ENCODE peak calls at places on chromosomes 2 and 18, in nine cellular contexts. One of them, this sample, is unnamed.

GRCh38 chr2:33529771-33530481 is 53.5 kb downstream of the RASGRP3 start:
- DNase-seq in B cell: peak; percentile 14
- DNase-seq in progenitor cell of endocrine pancreas: no peak
- DNase-seq in spleen: no peak
- DNase-seq in dorsolateral prefrontal cortex: no peak
- DNase-seq in cardiac muscle cell: peak; percentile 76
- DNase-seq in kidney: no peak
- DNase-seq in keratinocyte: peak; percentile 30
- DNase-seq in WTC11: no peak
- DNase-seq in this sample: peak; percentile 16

GRCh38 chr2:155944209-155944608 is 388.3 kb downstream of the NR4A2 start:
- DNase-seq in B cell: no peak
- DNase-seq in progenitor cell of endocrine pancreas: no peak
- DNase-seq in spleen: no peak
- DNase-seq in dorsolateral prefrontal cortex: no peak
- DNase-seq in cardiac muscle cell: no peak
- DNase-seq in kidney: no peak
- DNase-seq in keratinocyte: no peak
- DNase-seq in WTC11: no peak
- DNase-seq in this sample: no peak

GRCh38 chr2:48345176-48345575 is 184.8 kb upstream of the STON1 start:
- DNase-seq in B cell: no peak
- DNase-seq in progenitor cell of endocrine pancreas: no peak
- DNase-seq in spleen: no peak
- DNase-seq in dorsolateral prefrontal cortex: no peak
- DNase-seq in cardiac muscle cell: peak; percentile 40
- DNase-seq in kidney: no peak
- DNase-seq in keratinocyte: no peak
- DNase-seq in WTC11: no peak
- DNase-seq in this sample: no peak

GRCh38 chr18:45910405-45911023 is 56.6 kb downstream of the EPG5 start:
- DNase-seq in B cell: peak; percentile 57
- DNase-seq in progenitor cell of endocrine pancreas: peak; percentile 42
- DNase-seq in spleen: peak; percentile 87
- DNase-seq in dorsolateral prefrontal cortex: peak; percentile 26
- DNase-seq in cardiac muscle cell: peak; percentile 57
- DNase-seq in kidney: no peak
- DNase-seq in keratinocyte: no peak
- DNase-seq in WTC11: peak; percentile 80
- DNase-seq in this sample: peak; percentile 59

GRCh38 chr2:127733816-127734537 is 32.7 kb downstream of the SFT2D3 start:
- DNase-seq in B cell: no peak
- DNase-seq in progenitor cell of endocrine pancreas: no peak
- DNase-seq in spleen: no peak
- DNase-seq in dorsolateral prefrontal cortex: no peak
- DNase-seq in cardiac muscle cell: peak; percentile 28
- DNase-seq in kidney: no peak
- DNase-seq in keratinocyte: no peak
- DNase-seq in WTC11: no peak
- DNase-seq in this sample: no peak

GRCh38 chr2:207046642-207047213 is 107.4 kb downstream of the CPO start:
- DNase-seq in B cell: peak; percentile 43
- DNase-seq in progenitor cell of endocrine pancreas: no peak
- DNase-seq in spleen: no peak
- DNase-seq in dorsolateral prefrontal cortex: no peak
- DNase-seq in cardiac muscle cell: peak; percentile 72
- DNase-seq in kidney: no peak
- DNase-seq in keratinocyte: no peak
- DNase-seq in WTC11: no peak
- DNase-seq in this sample: no peak

GRCh38 chr2:174153757-174154680 is 94.3 kb downstream of the OLA1 start:
- DNase-seq in B cell: no peak
- DNase-seq in progenitor cell of endocrine pancreas: no peak
- DNase-seq in spleen: no peak
- DNase-seq in dorsolateral prefrontal cortex: no peak
- DNase-seq in cardiac muscle cell: peak; percentile 75
- DNase-seq in kidney: no peak
- DNase-seq in keratinocyte: no peak
- DNase-seq in WTC11: no peak
- DNase-seq in this sample: no peak

GRCh38 chr2:186129767-186130581 is 356.1 kb upstream of the ZC3H15 start:
- DNase-seq in B cell: no peak
- DNase-seq in progenitor cell of endocrine pancreas: no peak
- DNase-seq in spleen: no peak
- DNase-seq in dorsolateral prefrontal cortex: no peak
- DNase-seq in cardiac muscle cell: peak; percentile 5
- DNase-seq in kidney: no peak
- DNase-seq in keratinocyte: no peak
- DNase-seq in WTC11: no peak
- DNase-seq in this sample: no peak

GRCh38 chr2:240250985-240251847 is 110.8 kb upstream of the OTOS start:
- DNase-seq in B cell: no peak
- DNase-seq in progenitor cell of endocrine pancreas: peak; percentile 9
- DNase-seq in spleen: peak; percentile 84
- DNase-seq in dorsolateral prefrontal cortex: peak; percentile 92
- DNase-seq in cardiac muscle cell: peak; percentile 96
- DNase-seq in kidney: peak; percentile 99
- DNase-seq in keratinocyte: no peak
- DNase-seq in WTC11: no peak
- DNase-seq in this sample: no peak

GRCh38 chr18:70422061-70422965 is 133.5 kb downstream of the SOCS6 start:
- DNase-seq in B cell: no peak
- DNase-seq in progenitor cell of endocrine pancreas: no peak
- DNase-seq in spleen: no peak
- DNase-seq in dorsolateral prefrontal cortex: no peak
- DNase-seq in cardiac muscle cell: peak; percentile 93
- DNase-seq in kidney: peak; percentile 90
- DNase-seq in keratinocyte: peak; percentile 64
- DNase-seq in WTC11: no peak
- DNase-seq in this sample: no peak

GRCh38 chr2:34110392-34110791 is 511.3 kb upstream of the FAM98A start:
- DNase-seq in B cell: no peak
- DNase-seq in progenitor cell of endocrine pancreas: no peak
- DNase-seq in spleen: no peak
- DNase-seq in dorsolateral prefrontal cortex: no peak
- DNase-seq in cardiac muscle cell: no peak
- DNase-seq in kidney: no peak
- DNase-seq in keratinocyte: no peak
- DNase-seq in WTC11: no peak
- DNase-seq in this sample: no peak

GRCh38 chr18:37845498-37845897 is 279.9 kb upstream of the CELF4 start:
- DNase-seq in B cell: no peak
- DNase-seq in progenitor cell of endocrine pancreas: no peak
- DNase-seq in spleen: no peak
- DNase-seq in dorsolateral prefrontal cortex: no peak
- DNase-seq in cardiac muscle cell: no peak
- DNase-seq in kidney: no peak
- DNase-seq in keratinocyte: no peak
- DNase-seq in WTC11: no peak
- DNase-seq in this sample: no peak

GRCh38 chr2:156483741-156484173 is 47.6 kb downstream of the GPD2 start:
- DNase-seq in B cell: no peak
- DNase-seq in progenitor cell of endocrine pancreas: no peak
- DNase-seq in spleen: no peak
- DNase-seq in dorsolateral prefrontal cortex: no peak
- DNase-seq in cardiac muscle cell: no peak
- DNase-seq in kidney: no peak
- DNase-seq in keratinocyte: no peak
- DNase-seq in WTC11: no peak
- DNase-seq in this sample: no peak

GRCh38 chr2:2173633-2174032 is 157.4 kb downstream of the MYT1L start:
- DNase-seq in B cell: no peak
- DNase-seq in progenitor cell of endocrine pancreas: no peak
- DNase-seq in spleen: no peak
- DNase-seq in dorsolateral prefrontal cortex: no peak
- DNase-seq in cardiac muscle cell: no peak
- DNase-seq in kidney: no peak
- DNase-seq in keratinocyte: no peak
- DNase-seq in WTC11: no peak
- DNase-seq in this sample: no peak

GRCh38 chr2:45851576-45852304 is 200.3 kb downstream of the PRKCE start:
- DNase-seq in B cell: no peak
- DNase-seq in progenitor cell of endocrine pancreas: no peak
- DNase-seq in spleen: peak; percentile 54
- DNase-seq in dorsolateral prefrontal cortex: no peak
- DNase-seq in cardiac muscle cell: peak; percentile 56
- DNase-seq in kidney: no peak
- DNase-seq in keratinocyte: peak; percentile 66
- DNase-seq in WTC11: no peak
- DNase-seq in this sample: no peak

DNA sequence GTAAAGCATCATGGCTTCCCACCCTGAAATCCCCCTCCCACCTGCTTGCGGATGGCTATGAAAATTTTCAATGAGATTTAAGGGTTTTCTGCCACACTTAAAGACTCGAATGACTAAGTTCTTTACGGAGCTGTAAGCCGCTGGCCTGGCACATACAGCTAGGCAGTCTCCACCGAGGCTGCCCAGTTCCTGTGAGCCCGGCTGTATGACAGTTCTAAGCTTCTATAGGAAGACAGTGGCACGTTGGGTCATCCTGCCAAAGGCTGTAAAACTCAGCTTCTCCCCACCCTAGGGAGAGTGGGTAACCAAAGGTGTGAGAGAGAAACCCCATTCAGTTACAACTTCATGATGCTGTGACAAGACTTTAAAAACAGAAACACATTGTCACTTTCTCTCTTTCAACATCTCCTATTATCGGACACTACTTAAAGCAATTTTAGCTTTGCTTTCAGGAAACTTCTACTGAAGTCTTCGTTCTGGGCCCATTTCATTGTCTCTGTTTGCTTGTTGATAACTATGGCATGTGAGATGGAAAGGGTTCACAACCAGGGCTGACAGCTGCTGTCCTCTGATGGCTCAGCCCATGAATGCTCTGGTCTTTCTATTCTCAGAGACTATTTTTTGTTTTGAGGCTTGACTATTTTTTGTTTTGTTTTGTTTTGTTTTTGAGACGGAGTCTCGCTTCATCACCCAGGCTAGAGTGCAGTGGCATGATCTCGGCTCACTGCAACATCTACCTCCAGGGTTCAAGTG is 7.1 kb downstream of the CASP8 start:
- DNase-seq in B cell: no peak
- DNase-seq in progenitor cell of endocrine pancreas: no peak
- DNase-seq in spleen: no peak
- DNase-seq in dorsolateral prefrontal cortex: no peak
- DNase-seq in cardiac muscle cell: no peak
- DNase-seq in kidney: no peak
- DNase-seq in keratinocyte: no peak
- DNase-seq in WTC11: no peak
- DNase-seq in this sample: no peak
- TF ChIP-seq CTCF in B cell: no peak
- TF ChIP-seq CTCF in progenitor cell of endocrine pancreas: no peak
- TF ChIP-seq CTCF in spleen: no peak
- TF ChIP-seq CTCF in dorsolateral prefrontal cortex: no peak
- TF ChIP-seq CTCF in cardiac muscle cell: no peak
- TF ChIP-seq CTCF in kidney: no peak
- TF ChIP-seq CTCF in keratinocyte: no peak
- TF ChIP-seq CTCF in WTC11: no peak
- TF ChIP-seq CTCF in this sample: no peak

GRCh38 chr2:3594493-3595281 is at the start of gene COLEC11:
- DNase-seq in B cell: no peak
- DNase-seq in progenitor cell of endocrine pancreas: no peak
- DNase-seq in spleen: peak; percentile 83
- DNase-seq in dorsolateral prefrontal cortex: no peak
- DNase-seq in cardiac muscle cell: peak; percentile 69
- DNase-seq in kidney: peak; percentile 88
- DNase-seq in keratinocyte: no peak
- DNase-seq in WTC11: peak; percentile 66
- DNase-seq in this sample: no peak
- TF ChIP-seq CTCF in B cell: no peak
- TF ChIP-seq CTCF in progenitor cell of endocrine pancreas: peak; percentile 36
- TF ChIP-seq CTCF in spleen: no peak
- TF ChIP-seq CTCF in dorsolateral prefrontal cortex: no peak
- TF ChIP-seq CTCF in cardiac muscle cell: peak; percentile 48
- TF ChIP-seq CTCF in kidney: peak; percentile 26
- TF ChIP-seq CTCF in keratinocyte: no peak
- TF ChIP-seq CTCF in WTC11: no peak
- TF ChIP-seq CTCF in this sample: no peak

DNA sequence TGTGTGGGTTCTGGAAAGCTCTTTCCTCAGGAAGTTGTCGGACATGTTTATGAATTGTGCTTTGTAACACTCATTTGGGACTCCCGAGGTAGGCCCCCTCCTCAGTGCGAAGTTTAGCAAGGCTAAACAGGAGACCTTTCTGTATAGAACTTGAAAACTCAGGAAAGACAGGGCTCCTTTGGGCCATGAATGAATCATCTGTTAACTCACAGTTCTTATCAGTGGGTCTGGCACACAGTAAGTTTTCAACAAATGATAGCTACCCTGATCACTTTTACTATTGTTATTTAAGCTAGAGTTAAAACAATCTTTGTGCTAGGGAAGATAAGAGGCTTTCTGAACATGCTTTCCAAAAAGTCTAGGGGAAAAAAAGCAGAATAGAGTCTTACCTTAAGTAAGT is 430.5 kb upstream of the ETAA1 start:
- DNase-seq in B cell: no peak
- DNase-seq in progenitor cell of endocrine pancreas: no peak
- DNase-seq in spleen: no peak
- DNase-seq in dorsolateral prefrontal cortex: no peak
- DNase-seq in cardiac muscle cell: peak; percentile 59
- DNase-seq in kidney: no peak
- DNase-seq in keratinocyte: no peak
- DNase-seq in WTC11: no peak
- DNase-seq in this sample: no peak
- TF ChIP-seq CTCF in B cell: no peak
- TF ChIP-seq CTCF in progenitor cell of endocrine pancreas: no peak
- TF ChIP-seq CTCF in spleen: no peak
- TF ChIP-seq CTCF in dorsolateral prefrontal cortex: no peak
- TF ChIP-seq CTCF in cardiac muscle cell: no peak
- TF ChIP-seq CTCF in kidney: no peak
- TF ChIP-seq CTCF in keratinocyte: no peak
- TF ChIP-seq CTCF in WTC11: no peak
- TF ChIP-seq CTCF in this sample: no peak

GRCh38 chr18:8806798-8807501 is 101.6 kb downstream of the MTCL1 start:
- DNase-seq in B cell: no peak
- DNase-seq in progenitor cell of endocrine pancreas: no peak
- DNase-seq in spleen: no peak
- DNase-seq in dorsolateral prefrontal cortex: no peak
- DNase-seq in cardiac muscle cell: no peak
- DNase-seq in kidney: no peak
- DNase-seq in keratinocyte: no peak
- DNase-seq in WTC11: no peak
- DNase-seq in this sample: no peak

GRCh38 chr18:8806105-8806797 is 100.9 kb downstream of the MTCL1 start:
- DNase-seq in B cell: no peak
- DNase-seq in progenitor cell of endocrine pancreas: no peak
- DNase-seq in spleen: no peak
- DNase-seq in dorsolateral prefrontal cortex: no peak
- DNase-seq in cardiac muscle cell: no peak
- DNase-seq in kidney: no peak
- DNase-seq in keratinocyte: no peak
- DNase-seq in WTC11: no peak
- DNase-seq in this sample: no peak

GRCh38 chr18:8809514-8809913 is 104.2 kb downstream of the MTCL1 start:
- DNase-seq in B cell: no peak
- DNase-seq in progenitor cell of endocrine pancreas: no peak
- DNase-seq in spleen: no peak
- DNase-seq in dorsolateral prefrontal cortex: no peak
- DNase-seq in cardiac muscle cell: no peak
- DNase-seq in kidney: no peak
- DNase-seq in keratinocyte: no peak
- DNase-seq in WTC11: no peak
- DNase-seq in this sample: no peak

GRCh38 chr18:8807502-8807833 is 102.1 kb downstream of the MTCL1 start:
- DNase-seq in B cell: no peak
- DNase-seq in progenitor cell of endocrine pancreas: no peak
- DNase-seq in spleen: no peak
- DNase-seq in dorsolateral prefrontal cortex: no peak
- DNase-seq in cardiac muscle cell: no peak
- DNase-seq in kidney: no peak
- DNase-seq in keratinocyte: no peak
- DNase-seq in WTC11: no peak
- DNase-seq in this sample: no peak

GRCh38 chr18:8808001-8808400 is 102.6 kb downstream of the MTCL1 start:
- DNase-seq in B cell: no peak
- DNase-seq in progenitor cell of endocrine pancreas: no peak
- DNase-seq in spleen: no peak
- DNase-seq in dorsolateral prefrontal cortex: no peak
- DNase-seq in cardiac muscle cell: no peak
- DNase-seq in kidney: no peak
- DNase-seq in keratinocyte: no peak
- DNase-seq in WTC11: no peak
- DNase-seq in this sample: no peak
- TF ChIP-seq CTCF in B cell: no peak
- TF ChIP-seq CTCF in progenitor cell of endocrine pancreas: no peak
- TF ChIP-seq CTCF in spleen: no peak
- TF ChIP-seq CTCF in dorsolateral prefrontal cortex: no peak
- TF ChIP-seq CTCF in cardiac muscle cell: no peak
- TF ChIP-seq CTCF in kidney: no peak
- TF ChIP-seq CTCF in keratinocyte: no peak
- TF ChIP-seq CTCF in WTC11: no peak
- TF ChIP-seq CTCF in this sample: no peak